ENCODE peak calls at places on chromosomes 5 and 9, in nine cellular contexts. Y is neural progenitor cell, R is foreskin fibroblast, W is colonic mucosa, J is brain microvascular endothelial cell, H is cardiac muscle cell, K is LNCaP clone FGC, A is stomach, U is fibroblast of pulmonary artery. E is an unnamed sample.

GRCh38 chr9:35912791-35913400 is 3.6 kb downstream of the SPAAR start:
- DNase-seq in Y (no peak), R (no peak), W (no peak), J (no peak), H (no peak), K (no peak), A (no peak), U (no peak), E (no peak)

GRCh38 chr5:77168187-77168883 is 42.1 kb upstream of the PDE8B start:
- DNase-seq in Y (no peak), R (peak; percentile 79), W (no peak), J (peak; percentile 56), H (no peak), K (peak; percentile 58), A (peak; percentile 80), U (peak; percentile 56), E (peak; percentile 91)

GRCh38 chr9:113376634-113377531 is at the start of gene HDHD3:
- DNase-seq in Y (peak; percentile 91), R (peak; percentile 90), W (peak; percentile 92), J (peak; percentile 24), H (peak; percentile 90), K (peak; percentile 43), A (peak; percentile 91), U (peak; percentile 72), E (peak; percentile 69)

GRCh38 chr5:7773178-7773577 is 77.8 kb downstream of the CFAP90 start:
- DNase-seq in Y (no peak), R (no peak), W (no peak), J (no peak), H (no peak), K (no peak), A (no peak), U (no peak), E (no peak)

GRCh38 chr5:136814621-136815378 is 449.5 kb upstream of the TRPC7 start:
- DNase-seq in Y (no peak), R (peak; percentile 73), W (no peak), J (no peak), H (no peak), K (no peak), A (no peak), U (peak; percentile 42), E (no peak)

GRCh38 chr9:136617746-136618577 is 44.8 kb upstream of the EGFL7 start:
- DNase-seq in Y (no peak), R (no peak), W (peak; percentile 74), J (no peak), H (no peak), K (no peak), A (no peak), U (no peak), E (no peak)

GRCh38 chr5:107560377-107560776 is 110.4 kb downstream of the EFNA5 start:
- DNase-seq in Y (no peak), R (no peak), W (no peak), J (no peak), H (no peak), K (no peak), A (no peak), U (no peak), E (no peak)

GRCh38 chr5:78806544-78806943 is 158.0 kb upstream of the LHFPL2 start:
- DNase-seq in Y (no peak), R (peak; percentile 86), W (no peak), J (peak; percentile 93), H (no peak), K (no peak), A (no peak), U (peak; percentile 76), E (no peak)

GRCh38 chr5:147904110-147904509 is 2.2 kb downstream of the C5orf46 start:
- DNase-seq in Y (no peak), R (no peak), W (no peak), J (no peak), H (no peak), K (no peak), A (no peak), U (no peak), E (no peak)

GRCh38 chr9:120187758-120188157 is 392.2 kb downstream of the CDK5RAP2 start:
- DNase-seq in Y (no peak), R (no peak), W (no peak), J (no peak), H (no peak), K (no peak), A (no peak), U (no peak), E (no peak)

GRCh38 chr5:145056805-145057204 is 778.3 kb downstream of the PRELID2 start:
- DNase-seq in Y (no peak), R (peak; percentile 1), W (no peak), J (peak; percentile 56), H (no peak), K (no peak), A (no peak), U (no peak), E (no peak)

GRCh38 chr5:160643588-160643987 is 208.4 kb downstream of the ATP10B start:
- DNase-seq in Y (no peak), R (no peak), W (no peak), J (no peak), H (no peak), K (no peak), A (no peak), U (no peak), E (no peak)

GRCh38 chr5:160651682-160652645 is 200.0 kb downstream of the ATP10B start:
- DNase-seq in Y (no peak), R (no peak), W (no peak), J (no peak), H (no peak), K (no peak), A (no peak), U (no peak), E (no peak)

GRCh38 chr5:160646033-160646432 is 206.0 kb downstream of the ATP10B start:
- DNase-seq in Y (no peak), R (no peak), W (no peak), J (no peak), H (no peak), K (no peak), A (no peak), U (no peak), E (no peak)

DNA sequence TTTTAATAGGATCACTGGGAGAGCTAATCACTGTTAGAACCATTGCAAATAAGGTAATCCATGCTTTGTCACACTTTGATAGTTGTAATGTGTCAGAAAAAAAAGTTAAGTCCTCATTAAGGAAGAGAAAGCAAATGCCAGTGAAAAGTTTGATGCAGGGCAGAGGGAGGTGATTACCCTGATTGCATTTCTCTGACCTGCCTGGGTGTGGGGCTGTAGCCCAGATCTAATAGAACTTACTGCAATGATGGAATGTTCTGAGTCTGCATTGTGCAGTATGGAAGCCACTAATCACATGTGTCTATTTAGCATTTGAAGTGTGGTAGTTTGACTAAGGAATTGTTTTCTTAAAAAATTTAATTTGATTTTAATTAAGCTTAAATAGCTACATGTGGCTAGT is 202.7 kb downstream of the ATP10B start:
- DNase-seq in Y (peak; percentile 67), R (no peak), W (no peak), J (no peak), H (no peak), K (no peak), A (no peak), U (no peak), E (no peak)
- TF ChIP-seq CTCF in Y (peak; percentile 69), R (no peak), W (peak; percentile 34), J (no peak), H (no peak), K (peak; percentile 53), A (peak; percentile 31), U (no peak), E (peak; percentile 50)

DNA sequence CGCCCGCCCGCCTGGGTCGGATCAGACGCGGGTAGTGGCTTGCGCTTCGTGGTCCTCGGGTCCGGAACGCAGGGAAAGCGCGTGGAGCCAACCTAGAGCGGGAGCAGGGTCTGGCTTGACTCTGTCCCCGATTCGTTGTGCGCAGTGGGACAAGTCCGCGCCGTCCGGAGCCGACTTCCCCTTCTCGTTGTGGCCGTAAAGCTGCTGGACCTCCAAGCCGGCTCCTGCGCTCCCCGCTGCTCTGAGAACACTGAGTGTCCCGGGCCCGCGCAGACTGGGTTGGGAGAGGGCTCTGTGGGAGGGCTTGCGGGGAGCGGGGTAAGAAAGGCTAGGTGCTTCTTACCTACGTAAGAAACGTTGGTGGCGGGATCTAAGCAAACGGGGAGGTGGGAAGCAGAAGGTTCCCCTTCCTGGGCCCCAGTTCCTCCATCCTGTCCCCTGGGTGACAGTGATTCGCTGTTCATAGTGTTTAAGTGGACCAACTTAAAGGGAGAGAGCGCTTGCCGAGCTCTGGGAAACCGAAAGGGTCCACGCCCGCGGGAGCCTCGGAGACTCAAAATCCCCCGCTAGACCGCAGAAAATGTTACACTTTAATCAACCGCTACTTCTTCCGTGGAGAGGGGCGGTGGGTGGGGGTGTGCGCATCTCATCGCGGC is 4.3 kb upstream of the FOXE1 start:
- DNase-seq in Y (peak; percentile 59), R (no peak), W (no peak), J (no peak), H (peak; percentile 44), K (no peak), A (no peak), U (no peak), E (no peak)
- H3K4me3 ChIP-seq in Y (peak overlapping the region; percentile 30), R (no peak overlapping the region), W (no peak overlapping the region), J (no peak overlapping the region), H (no peak overlapping the region), K (no peak overlapping the region), A (peak overlapping the region; percentile 38), U (no peak overlapping the region), E (no peak overlapping the region)

GRCh38 chr9:32334112-32334511 is 50.3 kb upstream of the ACO1 start:
- DNase-seq in Y (no peak), R (no peak), W (no peak), J (no peak), H (no peak), K (no peak), A (no peak), U (no peak), E (no peak)
- TF ChIP-seq CTCF in Y (no peak), R (no peak), W (no peak), J (no peak), H (no peak), K (peak; percentile 29), A (no peak), U (no peak), E (no peak)

GRCh38 chr5:40687316-40687715 is 7.6 kb downstream of the PTGER4 start:
- DNase-seq in Y (no peak), R (peak; percentile 14), W (no peak), J (no peak), H (no peak), K (no peak), A (no peak), U (no peak), E (no peak)

GRCh38 chr5:40682431-40683017 is 2.8 kb downstream of the PTGER4 start:
- DNase-seq in Y (no peak), R (peak; percentile 41), W (peak; percentile 36), J (peak; percentile 32), H (no peak), K (no peak), A (no peak), U (no peak), E (no peak)

GRCh38 chr5:40683351-40683750 is 3.6 kb downstream of the PTGER4 start:
- DNase-seq in Y (no peak), R (peak; percentile 31), W (no peak), J (no peak), H (peak; percentile 12), K (no peak), A (no peak), U (no peak), E (no peak)

GRCh38 chr5:40685952-40686351 is 6.2 kb downstream of the PTGER4 start:
- DNase-seq in Y (no peak), R (no peak), W (no peak), J (no peak), H (no peak), K (peak; percentile 77), A (no peak), U (no peak), E (no peak)

DNA sequence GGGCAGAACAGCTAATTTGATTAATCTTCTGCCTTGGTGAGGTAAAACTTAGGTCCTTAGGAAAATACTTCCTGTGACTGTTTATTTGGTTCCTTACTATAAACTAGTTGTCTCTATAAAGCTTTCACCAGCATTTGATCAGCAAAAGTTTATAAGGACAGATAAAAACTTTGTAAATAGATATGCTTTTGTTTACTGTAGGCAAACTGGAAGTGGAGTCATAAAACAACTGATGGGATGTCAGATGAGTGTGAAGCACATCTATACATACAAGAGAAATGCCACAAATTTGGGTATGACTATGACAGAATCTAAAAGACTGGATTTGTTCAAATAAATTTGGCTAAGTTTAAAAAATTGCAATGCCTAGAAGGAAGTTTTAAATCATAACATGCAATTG is 5.5 kb downstream of the PTGER4 start:
- DNase-seq in Y (no peak), R (no peak), W (no peak), J (no peak), H (no peak), K (peak; percentile 87), A (no peak), U (no peak), E (no peak)
- H3K4me3 ChIP-seq in Y (no peak overlapping the region), R (no peak overlapping the region), W (peak overlapping the region; percentile 63), J (peak overlapping the region; percentile 16), H (no peak overlapping the region), K (no peak overlapping the region), A (peak overlapping the region; percentile 65), U (no peak overlapping the region), E (no peak overlapping the region)

E was measured in dorsolateral prefrontal cortex.